ENCODE peak calls at places on chromosomes 16 and 17, in four cellular contexts. One of them, this sample, is unnamed.

GRCh38 chr17:7010523-7010922 is 1.9 kb upstream of the RNASEK start:
- DNase-seq in NCI-H460: no peak
- DNase-seq in stimulated activated CD4-positive, alpha-beta T cell treated with anti-CD3 and anti-CD28 coated beads, Interleukin-1b, Interleukin-23, amount 100 ng/mL, for 48 hours: no peak
- DNase-seq in left ventricle myocardium inferior: no peak
- DNase-seq in this sample: no peak

GRCh38 chr17:2644971-2645370 is 51.5 kb downstream of the PAFAH1B1 start:
- DNase-seq in NCI-H460: no peak
- DNase-seq in stimulated activated CD4-positive, alpha-beta T cell treated with anti-CD3 and anti-CD28 coated beads, Interleukin-1b, Interleukin-23, amount 100 ng/mL, for 48 hours: no peak
- DNase-seq in left ventricle myocardium inferior: no peak
- DNase-seq in this sample: no peak

GRCh38 chr17:65749479-65749878 is 188.0 kb upstream of the AXIN2 start:
- DNase-seq in NCI-H460: no peak
- DNase-seq in stimulated activated CD4-positive, alpha-beta T cell treated with anti-CD3 and anti-CD28 coated beads, Interleukin-1b, Interleukin-23, amount 100 ng/mL, for 48 hours: peak; percentile 5
- DNase-seq in left ventricle myocardium inferior: no peak
- DNase-seq in this sample: no peak

GRCh38 chr16:21501869-21502667 is 97.3 kb upstream of the METTL9 start:
- DNase-seq in NCI-H460: peak; percentile 80
- DNase-seq in stimulated activated CD4-positive, alpha-beta T cell treated with anti-CD3 and anti-CD28 coated beads, Interleukin-1b, Interleukin-23, amount 100 ng/mL, for 48 hours: peak; percentile 90
- DNase-seq in left ventricle myocardium inferior: peak; percentile 95
- DNase-seq in this sample: peak; percentile 98

GRCh38 chr17:36641877-36642845 is 40.8 kb downstream of the MRM1 start:
- DNase-seq in NCI-H460: no peak
- DNase-seq in stimulated activated CD4-positive, alpha-beta T cell treated with anti-CD3 and anti-CD28 coated beads, Interleukin-1b, Interleukin-23, amount 100 ng/mL, for 48 hours: peak; percentile 15
- DNase-seq in left ventricle myocardium inferior: no peak
- DNase-seq in this sample: peak; percentile 33

GRCh38 chr16:2980227-2981176 is at the start of gene PKMYT1:
- DNase-seq in NCI-H460: peak; percentile 88
- DNase-seq in stimulated activated CD4-positive, alpha-beta T cell treated with anti-CD3 and anti-CD28 coated beads, Interleukin-1b, Interleukin-23, amount 100 ng/mL, for 48 hours: peak; percentile 93
- DNase-seq in left ventricle myocardium inferior: peak; percentile 91
- DNase-seq in this sample: peak; percentile 95

GRCh38 chr17:59668816-59669215 is 38.4 kb downstream of the PTRH2 start:
- DNase-seq in NCI-H460: no peak
- DNase-seq in stimulated activated CD4-positive, alpha-beta T cell treated with anti-CD3 and anti-CD28 coated beads, Interleukin-1b, Interleukin-23, amount 100 ng/mL, for 48 hours: no peak
- DNase-seq in left ventricle myocardium inferior: no peak
- DNase-seq in this sample: no peak

GRCh38 chr16:82136956-82137818 is 32.8 kb downstream of the MPHOSPH6 start:
- DNase-seq in NCI-H460: no peak
- DNase-seq in stimulated activated CD4-positive, alpha-beta T cell treated with anti-CD3 and anti-CD28 coated beads, Interleukin-1b, Interleukin-23, amount 100 ng/mL, for 48 hours: no peak
- DNase-seq in left ventricle myocardium inferior: no peak
- DNase-seq in this sample: no peak

GRCh38 chr16:84282533-84282932 is 12.1 kb upstream of the WFDC1 start:
- DNase-seq in NCI-H460: no peak
- DNase-seq in stimulated activated CD4-positive, alpha-beta T cell treated with anti-CD3 and anti-CD28 coated beads, Interleukin-1b, Interleukin-23, amount 100 ng/mL, for 48 hours: no peak
- DNase-seq in left ventricle myocardium inferior: no peak
- DNase-seq in this sample: no peak

GRCh38 chr16:4664538-4665418 is 28.6 kb upstream of the NUDT16L1 start:
- DNase-seq in NCI-H460: no peak
- DNase-seq in stimulated activated CD4-positive, alpha-beta T cell treated with anti-CD3 and anti-CD28 coated beads, Interleukin-1b, Interleukin-23, amount 100 ng/mL, for 48 hours: peak; percentile 53
- DNase-seq in left ventricle myocardium inferior: peak; percentile 45
- DNase-seq in this sample: peak; percentile 86

GRCh38 chr17:44522883-44523671 is 19.9 kb upstream of the GPATCH8 start:
- DNase-seq in NCI-H460: peak; percentile 75
- DNase-seq in stimulated activated CD4-positive, alpha-beta T cell treated with anti-CD3 and anti-CD28 coated beads, Interleukin-1b, Interleukin-23, amount 100 ng/mL, for 48 hours: peak; percentile 70
- DNase-seq in left ventricle myocardium inferior: peak; percentile 65
- DNase-seq in this sample: peak; percentile 46

GRCh38 chr17:3761061-3761917 is 37.6 kb downstream of the HASPIN start:
- DNase-seq in NCI-H460: no peak
- DNase-seq in stimulated activated CD4-positive, alpha-beta T cell treated with anti-CD3 and anti-CD28 coated beads, Interleukin-1b, Interleukin-23, amount 100 ng/mL, for 48 hours: no peak
- DNase-seq in left ventricle myocardium inferior: no peak
- DNase-seq in this sample: no peak

GRCh38 chr17:76732734-76733617 is 4.2 kb downstream of the SRSF2 start:
- DNase-seq in NCI-H460: no peak
- DNase-seq in stimulated activated CD4-positive, alpha-beta T cell treated with anti-CD3 and anti-CD28 coated beads, Interleukin-1b, Interleukin-23, amount 100 ng/mL, for 48 hours: no peak
- DNase-seq in left ventricle myocardium inferior: no peak
- DNase-seq in this sample: no peak

GRCh38 chr17:59406808-59407381 is 75.4 kb downstream of the YPEL2 start:
- DNase-seq in NCI-H460: no peak
- DNase-seq in stimulated activated CD4-positive, alpha-beta T cell treated with anti-CD3 and anti-CD28 coated beads, Interleukin-1b, Interleukin-23, amount 100 ng/mL, for 48 hours: no peak
- DNase-seq in left ventricle myocardium inferior: no peak
- DNase-seq in this sample: no peak

GRCh38 chr16:85393674-85394510 is 219.2 kb upstream of the GSE1 start:
- DNase-seq in NCI-H460: no peak
- DNase-seq in stimulated activated CD4-positive, alpha-beta T cell treated with anti-CD3 and anti-CD28 coated beads, Interleukin-1b, Interleukin-23, amount 100 ng/mL, for 48 hours: peak; percentile 60
- DNase-seq in left ventricle myocardium inferior: peak; percentile 65
- DNase-seq in this sample: peak; percentile 59

GRCh38 chr17:3029213-3029913 is 34.0 kb downstream of the OR1D5 start:
- DNase-seq in NCI-H460: no peak
- DNase-seq in stimulated activated CD4-positive, alpha-beta T cell treated with anti-CD3 and anti-CD28 coated beads, Interleukin-1b, Interleukin-23, amount 100 ng/mL, for 48 hours: no peak
- DNase-seq in left ventricle myocardium inferior: peak; percentile 72
- DNase-seq in this sample: no peak

This sample was measured in left colon.